ENCODE peak calls at places on chromosomes 13 and 19, in ten cellular contexts. C is activated T-cell treated with anti-CD3 and anti-CD28 coated beads for 1 hour; O is Calu3; I is activated T-helper 9 cell treated with anti-CD3 and anti-CD28 coated beads, Interleukin-2, amount 50 U/mL, for 16 hours; S is MCF 10A; E is NCI-H510A; J is head of caudate nucleus; X is K562; B is HCEC 1CT; K is glomerular endothelial cell. U is an unnamed sample.

GRCh38 chr19:1402411-1403070 is 1.2 kb upstream of the GAMT start:
- DNase-seq in S (peak), J (no peak), E (no peak), O (no peak), X (no peak), C (no peak), K (no peak), I (no peak), B (no peak), U (no peak)

GRCh38 chr19:38514812-38515633 is 81.5 kb downstream of the RYR1 start:
- DNase-seq in J (peak), X (peak), O (peak), I (peak), B (peak), E (peak), K (no peak), S (peak), C (peak), U (peak)

GRCh38 chr13:73300718-73301425 is 242.1 kb downstream of the KLF5 start:
- DNase-seq in O (no peak), B (no peak), E (no peak), S (no peak), J (no peak), K (no peak), X (no peak), C (no peak), I (no peak), U (no peak)

GRCh38 chr19:40420766-40421467 is 4.9 kb downstream of the SERTAD1 start:
- DNase-seq in E (peak), J (peak), B (peak), C (peak), K (no peak), X (peak), I (peak), O (peak), S (peak), U (peak)

GRCh38 chr13:106479849-106480400 is 55.5 kb downstream of the EFNB2 start:
- DNase-seq in I (no peak), X (no peak), O (no peak), B (no peak), K (no peak), E (no peak), C (no peak), S (no peak), J (no peak), U (no peak)

GRCh38 chr13:30690282-30691188 is 44.8 kb upstream of the ALOX5AP start:
- DNase-seq in S (peak), C (no peak), E (no peak), K (no peak), X (no peak), O (peak), I (no peak), B (peak), J (peak), U (peak)

GRCh38 chr13:75838366-75839017 is 202.4 kb downstream of the LMO7 start:
- DNase-seq in X (no peak), S (no peak), C (no peak), J (no peak), B (no peak), O (no peak), K (no peak), I (no peak), E (peak), U (no peak)

GRCh38 chr13:77022341-77022740 is 4.6 kb downstream of the FBXL3 start:
- DNase-seq in J (no peak), X (no peak), I (no peak), O (no peak), K (no peak), B (peak), C (no peak), E (no peak), S (peak), U (no peak)

GRCh38 chr13:30413842-30414241 is 8.5 kb upstream of the UBE2L5 start:
- DNase-seq in B (no peak), S (no peak), X (no peak), I (no peak), C (no peak), E (no peak), K (no peak), J (no peak), O (no peak), U (no peak)

GRCh38 chr19:32869369-32870153 is at the start of gene SLC7A9:
- DNase-seq in X (no peak), I (no peak), E (no peak), K (no peak), O (no peak), S (no peak), C (no peak), B (no peak), J (no peak), U (no peak)

U was measured in glutamatergic neuron.